ENCODE peak calls at places on chromosome 12, in five cellular contexts. A is dorsolateral prefrontal cortex; L is NCI-H460; E is stimulated activated CD4-positive, alpha-beta T cell treated with anti-CD3 and anti-CD28 coated beads, Interleukin-2, amount 100 ng/mL, for 24 hours; R is cardiac fibroblast. J is an unnamed sample.

GRCh38 chr12:80778005-80778541 is 61.4 kb downstream of the MYF5 start:
- DNase-seq in E (peak), R (peak), L (peak), A (no peak), J (peak)

GRCh38 chr12:33330940-33331339 is 108.7 kb downstream of the SYT10 start:
- DNase-seq in L (no peak), R (no peak), E (no peak), A (no peak), J (no peak)

GRCh38 chr12:57875753-57876547 is 29.4 kb upstream of the CTDSP2 start:
- DNase-seq in E (no peak), L (no peak), A (no peak), R (peak), J (no peak)

GRCh38 chr12:93699271-93700141 is 22.3 kb downstream of the CRADD start:
- DNase-seq in R (peak), L (no peak), E (no peak), A (no peak), J (no peak)

GRCh38 chr12:31215521-31216232 is 110.3 kb downstream of the SINHCAF start:
- DNase-seq in E (no peak), L (no peak), R (no peak), A (no peak), J (no peak)

GRCh38 chr12:109097140-109097434 is 310 bp upstream of the UNG start:
- DNase-seq in R (no peak), E (no peak), A (no peak), L (no peak), J (no peak)

GRCh38 chr12:69430942-69431603 is 39.1 kb upstream of the FRS2 start:
- DNase-seq in A (no peak), E (no peak), R (no peak), L (no peak), J (no peak)

GRCh38 chr12:81284137-81284536 is 206.3 kb downstream of the ACSS3 start:
- DNase-seq in R (no peak), A (no peak), E (no peak), L (peak), J (no peak)

GRCh38 chr12:121590476-121591143 is 9.8 kb upstream of the KDM2B start:
- DNase-seq in R (peak), A (no peak), E (peak), L (no peak), J (no peak)

GRCh38 chr12:8847435-8847834 is 25.0 kb downstream of the A2ML1 start:
- DNase-seq in E (no peak), R (no peak), A (no peak), L (no peak), J (no peak)

GRCh38 chr12:96501139-96501741 is 11.9 kb downstream of the CFAP54 start:
- DNase-seq in E (peak), L (peak), A (no peak), R (peak), J (no peak)

GRCh38 chr12:128783129-128783574 is 40.6 kb downstream of the SLC15A4 start:
- DNase-seq in L (no peak), A (no peak), R (peak), E (peak), J (no peak)

GRCh38 chr12:75525263-75525662 is 13.9 kb upstream of the KRR1 start:
- DNase-seq in L (no peak), A (no peak), R (peak), E (no peak), J (no peak)

GRCh38 chr12:110282956-110283817 is 2.1 kb downstream of the ATP2A2 start:
- DNase-seq in R (no peak), L (no peak), E (no peak), A (no peak), J (no peak)

GRCh38 chr12:113392988-113393579 is 10.6 kb downstream of the SDS start:
- DNase-seq in A (no peak), L (no peak), R (peak), E (peak), J (no peak)

GRCh38 chr12:12582895-12583303 is 20.2 kb upstream of the DUSP16 start:
- DNase-seq in L (no peak), A (no peak), E (peak), R (peak), J (no peak)

J was measured in SK-N-MC.